ENCODE peak calls at places on chromosomes 13 and 19, in ten cellular contexts. P is left lung, V is WTC11, A is fibroblast of mammary gland, C is foreskin fibroblast, Z is cardiac muscle cell, E is OCI-LY7, O is PC-3, U is heart left ventricle, B is HFF-Myc. N is an unnamed sample.

GRCh38 chr13:28268800-28269223 is 130.5 kb downstream of the PAN3 start:
- DNase-seq in P (no peak), V (no peak), A (no peak), C (no peak), Z (no peak), E (peak), O (no peak), U (no peak), B (no peak), N (peak)

GRCh38 chr19:54254195-54254906 is 2.7 kb downstream of the LILRB5 start:
- DNase-seq in P (no peak), V (no peak), A (no peak), C (no peak), Z (no peak), E (no peak), O (no peak), U (no peak), B (no peak), N (no peak)

GRCh38 chr13:112616586-112617381 is 28.8 kb upstream of the TUBGCP3 start:
- DNase-seq in P (no peak), V (peak), A (peak), C (peak), Z (peak), E (peak), O (peak), U (no peak), B (no peak), N (peak)

GRCh38 chr13:39510296-39510695 is 92.7 kb downstream of the LHFPL6 start:
- DNase-seq in P (no peak), V (no peak), A (no peak), C (no peak), Z (no peak), E (peak), O (no peak), U (no peak), B (no peak), N (peak)

GRCh38 chr13:49086711-49087110 is 111.0 kb downstream of the FNDC3A start:
- DNase-seq in P (no peak), V (no peak), A (peak), C (peak), Z (no peak), E (no peak), O (peak), U (no peak), B (no peak), N (no peak)

GRCh38 chr13:74132768-74133656 is 1.2 kb downstream of the KLF12 start:
- DNase-seq in P (peak), V (peak), A (no peak), C (no peak), Z (peak), E (peak), O (no peak), U (peak), B (no peak), N (no peak)

GRCh38 chr19:38557205-38557799 is 60.5 kb downstream of the MAP4K1 start:
- DNase-seq in P (peak), V (no peak), A (no peak), C (no peak), Z (no peak), E (peak), O (peak), U (no peak), B (no peak), N (peak)

GRCh38 chr19:1780272-1780957 is 27.1 kb downstream of the ONECUT3 start:
- DNase-seq in P (no peak), V (no peak), A (peak), C (peak), Z (no peak), E (peak), O (peak), U (no peak), B (no peak), N (no peak)

GRCh38 chr19:32879741-32880140 is 10.2 kb upstream of the SLC7A9 start:
- DNase-seq in P (no peak), V (no peak), A (no peak), C (no peak), Z (no peak), E (no peak), O (no peak), U (no peak), B (no peak), N (no peak)

GRCh38 chr19:30690935-30691505 is 318.8 kb downstream of the ZNF536 start:
- DNase-seq in P (no peak), V (peak), A (no peak), C (no peak), Z (no peak), E (no peak), O (no peak), U (no peak), B (no peak), N (no peak)

GRCh38 chr13:109271991-109272454 is 514.4 kb downstream of the IRS2 start:
- DNase-seq in P (no peak), V (no peak), A (peak), C (no peak), Z (no peak), E (peak), O (peak), U (no peak), B (no peak), N (no peak)

GRCh38 chr13:80957019-80957650 is 616.2 kb upstream of the SPRY2 start:
- DNase-seq in P (no peak), V (no peak), A (no peak), C (no peak), Z (no peak), E (no peak), O (no peak), U (no peak), B (no peak), N (no peak)

GRCh38 chr19:16202320-16203255 is 4.9 kb downstream of the AP1M1 start:
- DNase-seq in P (no peak), V (no peak), A (peak), C (peak), Z (no peak), E (no peak), O (no peak), U (no peak), B (no peak), N (no peak)

GRCh38 chr13:32225494-32225931 is 89.7 kb downstream of the ZAR1L start:
- DNase-seq in P (no peak), V (no peak), A (peak), C (peak), Z (no peak), E (no peak), O (no peak), U (no peak), B (peak), N (no peak)

GRCh38 chr13:59320021-59320420 is 843.7 kb downstream of the DIAPH3 start:
- DNase-seq in P (no peak), V (no peak), A (no peak), C (no peak), Z (no peak), E (no peak), O (no peak), U (no peak), B (no peak), N (no peak)

GRCh38 chr13:66794340-66795031 is 435.6 kb downstream of the PCDH9 start:
- DNase-seq in P (no peak), V (no peak), A (no peak), C (no peak), Z (no peak), E (peak), O (no peak), U (no peak), B (no peak), N (no peak)

GRCh38 chr19:42232435-42232834 is 10.0 kb downstream of the GSK3A start:
- DNase-seq in P (peak), V (no peak), A (no peak), C (no peak), Z (no peak), E (no peak), O (no peak), U (no peak), B (no peak), N (no peak)

GRCh38 chr13:99217461-99218101 is 16.9 kb downstream of the UBAC2 start:
- DNase-seq in P (peak), V (no peak), A (no peak), C (no peak), Z (no peak), E (no peak), O (no peak), U (no peak), B (no peak), N (no peak)

GRCh38 chr19:42024622-42025111 is 30.6 kb upstream of the ATP1A3 start:
- DNase-seq in P (no peak), V (no peak), A (no peak), C (peak), Z (peak), E (no peak), O (no peak), U (peak), B (no peak), N (no peak)

GRCh38 chr13:50594276-50594970 is 249.1 kb downstream of the DLEU7 start:
- DNase-seq in P (no peak), V (peak), A (no peak), C (no peak), Z (no peak), E (peak), O (no peak), U (no peak), B (no peak), N (peak)

GRCh38 chr19:33376423-33376822 is 2.9 kb downstream of the CEBPG start:
- DNase-seq in P (peak), V (no peak), A (peak), C (peak), Z (no peak), E (no peak), O (peak), U (peak), B (peak), N (no peak)

GRCh38 chr19:30226464-30227070 is 145.6 kb upstream of the ZNF536 start:
- DNase-seq in P (no peak), V (peak), A (no peak), C (no peak), Z (no peak), E (no peak), O (no peak), U (no peak), B (no peak), N (no peak)

GRCh38 chr19:10471909-10472308 is 31.2 kb downstream of the KEAP1 start:
- DNase-seq in P (no peak), V (no peak), A (peak), C (no peak), Z (peak), E (peak), O (peak), U (no peak), B (no peak), N (no peak)

GRCh38 chr19:55484571-55485438 is at the start of gene NAT14:
- DNase-seq in P (peak), V (peak), A (no peak), C (peak), Z (peak), E (peak), O (peak), U (peak), B (no peak), N (no peak)

GRCh38 chr19:58353717-58354477 is 605 bp upstream of the A1BG start:
- DNase-seq in P (no peak), V (no peak), A (no peak), C (no peak), Z (no peak), E (no peak), O (no peak), U (no peak), B (no peak), N (no peak)

GRCh38 chr19:10289836-10290438 is at the start of gene ICAM5:
- DNase-seq in P (peak), V (no peak), A (no peak), C (no peak), Z (peak), E (peak), O (peak), U (no peak), B (no peak), N (no peak)

GRCh38 chr19:39074205-39074692 is 9.9 kb upstream of the ACP7 start:
- DNase-seq in P (no peak), V (no peak), A (no peak), C (no peak), Z (no peak), E (no peak), O (no peak), U (no peak), B (no peak), N (no peak)

GRCh38 chr19:2331601-2332246 is 3.2 kb downstream of the SPPL2B start:
- DNase-seq in P (no peak), V (no peak), A (no peak), C (no peak), Z (no peak), E (peak), O (no peak), U (no peak), B (no peak), N (no peak)

GRCh38 chr13:47067296-47067695 is 170.4 kb upstream of the HTR2A start:
- DNase-seq in P (no peak), V (no peak), A (no peak), C (no peak), Z (no peak), E (no peak), O (no peak), U (no peak), B (no peak), N (no peak)

DNA sequence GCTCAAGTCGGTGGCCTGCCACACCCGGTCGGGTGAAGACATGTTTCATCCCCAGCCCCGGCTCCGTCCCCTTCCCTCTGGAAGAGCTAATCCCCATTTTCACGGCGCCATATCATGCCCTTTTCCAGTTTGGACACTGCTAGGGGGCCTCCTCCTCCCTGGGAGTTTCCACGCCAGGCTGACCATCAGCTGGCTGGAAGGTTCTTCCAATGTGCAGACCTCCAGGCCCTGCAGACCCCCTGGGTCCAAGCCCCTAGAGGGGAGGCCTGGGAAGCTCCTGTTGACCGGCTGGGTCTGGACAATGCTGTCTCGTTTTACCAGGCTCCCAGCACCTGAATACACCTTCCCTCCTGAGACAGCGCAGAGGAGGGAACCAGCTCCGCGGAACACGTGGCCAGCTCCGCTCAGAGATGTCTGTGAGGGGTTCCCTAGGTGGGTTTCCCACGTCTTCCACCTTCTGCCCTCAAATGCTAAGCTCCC is 44.7 kb upstream of the RANBP3 start:
- DNase-seq in P (no peak), V (no peak), A (no peak), C (no peak), Z (no peak), E (no peak), O (no peak), U (no peak), B (no peak), N (no peak)
- TF ChIP-seq CTCF in P (peak), V (peak), A (no peak), C (no peak), Z (no peak), E (peak), O (peak), U (no peak), B (no peak), N (no peak)

DNA sequence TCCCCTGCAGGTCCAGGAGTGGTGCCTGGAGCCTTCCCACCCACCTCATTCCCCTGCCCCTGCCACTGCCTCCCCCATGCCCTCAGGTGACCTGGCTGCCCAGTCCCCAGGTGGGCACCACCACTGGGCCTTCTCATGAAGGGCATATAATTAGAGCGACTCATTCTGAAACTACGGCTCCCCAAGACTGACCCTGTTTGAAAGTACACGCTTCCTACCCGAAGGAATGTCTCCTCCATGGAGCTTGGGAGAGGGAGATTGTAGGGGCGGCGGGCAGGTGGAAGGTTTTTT is 52.6 kb downstream of the GPR12 start:
- DNase-seq in P (no peak), V (no peak), A (no peak), C (no peak), Z (no peak), E (no peak), O (no peak), U (no peak), B (no peak), N (no peak)
- TF ChIP-seq CTCF in P (no peak), V (no peak), A (no peak), C (no peak), Z (no peak), E (peak), O (peak), U (peak), B (no peak), N (no peak)

GRCh38 chr13:100646030-100646673 is 28.4 kb downstream of the TMTC4 start:
- DNase-seq in P (no peak), V (peak), A (peak), C (peak), Z (peak), E (no peak), O (peak), U (no peak), B (no peak), N (no peak)
- TF ChIP-seq CTCF in P (no peak), V (no peak), A (peak), C (peak), Z (peak), E (peak), O (peak), U (no peak), B (peak), N (peak)

GRCh38 chr19:51351266-51351990 is 9.5 kb upstream of the VSIG10L start:
- DNase-seq in P (no peak), V (no peak), A (no peak), C (no peak), Z (no peak), E (no peak), O (no peak), U (no peak), B (no peak), N (no peak)
- TF ChIP-seq CTCF in P (no peak), V (no peak), A (no peak), C (no peak), Z (no peak), E (no peak), O (no peak), U (no peak), B (no peak), N (no peak)

DNA sequence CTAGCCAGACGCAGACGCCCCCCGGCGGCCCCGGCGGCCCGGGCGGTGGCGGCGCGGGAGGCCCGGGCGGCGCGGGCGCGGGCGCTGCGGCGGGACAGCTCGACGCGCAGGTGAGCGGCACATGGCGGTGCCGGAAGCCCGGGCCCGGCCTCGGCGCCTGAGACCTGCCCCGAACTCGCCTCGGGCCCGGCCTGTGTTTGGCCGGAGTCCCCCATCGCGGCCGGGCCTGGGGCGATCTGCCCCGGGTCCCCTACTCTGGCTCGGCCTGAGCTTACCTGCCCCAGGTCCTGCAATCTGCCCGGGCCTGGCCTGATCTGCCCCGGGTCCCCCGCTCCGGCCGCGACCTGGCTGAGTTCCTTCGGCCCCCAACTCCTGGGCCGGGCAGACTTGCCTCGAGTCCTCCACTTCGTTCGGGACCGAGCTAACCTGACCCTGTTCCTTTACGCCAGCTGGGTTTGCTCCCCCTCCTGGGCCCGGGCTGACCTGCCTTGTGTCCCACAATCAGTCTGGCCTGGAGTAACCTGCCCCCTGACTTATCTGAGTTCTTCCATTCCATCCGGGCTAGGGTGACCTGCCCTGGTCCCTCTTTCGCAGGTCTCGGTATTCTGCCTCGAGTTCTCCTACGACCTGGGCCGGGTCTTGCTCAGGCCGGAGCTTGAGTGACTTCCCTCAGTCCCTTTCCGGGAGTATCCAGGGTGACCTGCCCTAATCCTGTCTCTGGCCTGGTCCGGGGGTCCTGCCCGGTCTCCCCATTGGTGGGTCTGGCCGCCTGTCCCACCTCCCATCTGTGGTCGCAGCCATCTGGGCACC is 777 bp downstream of the UPF1 start:
- DNase-seq in P (peak), V (peak), A (peak), C (no peak), Z (peak), E (peak), O (peak), U (no peak), B (no peak), N (no peak)
- TF ChIP-seq CTCF in P (no peak), V (no peak), A (peak), C (peak), Z (peak), E (peak), O (peak), U (no peak), B (no peak), N (peak)

GRCh38 chr13:96041326-96042092 is 11.7 kb downstream of the UGGT2 start:
- DNase-seq in P (no peak), V (no peak), A (no peak), C (no peak), Z (no peak), E (no peak), O (no peak), U (no peak), B (no peak), N (no peak)

GRCh38 chr13:96044238-96044637 is 9.0 kb downstream of the UGGT2 start:
- DNase-seq in P (no peak), V (no peak), A (no peak), C (no peak), Z (no peak), E (no peak), O (no peak), U (no peak), B (no peak), N (no peak)
- TF ChIP-seq CTCF in P (no peak), V (no peak), A (no peak), C (no peak), Z (no peak), E (no peak), O (no peak), U (no peak), B (no peak), N (no peak)

GRCh38 chr19:4012975-4013634 is 5.6 kb downstream of the PIAS4 start:
- DNase-seq in P (no peak), V (no peak), A (no peak), C (no peak), Z (no peak), E (no peak), O (no peak), U (no peak), B (no peak), N (no peak)

GRCh38 chr19:4009990-4010807 is 2.7 kb downstream of the PIAS4 start:
- DNase-seq in P (no peak), V (no peak), A (no peak), C (no peak), Z (no peak), E (no peak), O (no peak), U (no peak), B (no peak), N (no peak)

GRCh38 chr19:4012092-4012974 is 4.8 kb downstream of the PIAS4 start:
- DNase-seq in P (no peak), V (no peak), A (no peak), C (no peak), Z (no peak), E (no peak), O (no peak), U (no peak), B (no peak), N (no peak)

GRCh38 chr19:4007836-4008539 is 452 bp downstream of the PIAS4 start:
- DNase-seq in P (no peak), V (peak), A (no peak), C (no peak), Z (peak), E (peak), O (no peak), U (no peak), B (no peak), N (no peak)

DNA sequence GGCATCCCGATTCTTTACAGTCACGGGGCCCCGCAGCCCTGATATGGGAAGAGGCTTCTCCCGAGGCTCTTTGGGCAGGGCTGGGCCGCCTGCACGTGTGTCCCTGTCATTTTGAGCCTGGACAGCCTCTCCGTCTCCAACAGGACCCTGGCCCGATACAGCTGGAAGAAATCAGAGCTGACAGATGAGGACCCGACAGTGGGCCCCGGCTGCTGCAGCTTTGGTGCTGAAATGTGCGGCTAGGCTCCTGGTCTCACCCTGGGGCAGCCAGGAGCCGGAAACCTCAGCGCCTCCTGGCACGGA is 3.2 kb downstream of the PIAS4 start:
- DNase-seq in P (no peak), V (no peak), A (no peak), C (no peak), Z (peak), E (no peak), O (no peak), U (no peak), B (no peak), N (no peak)
- TF ChIP-seq CTCF in P (no peak), V (no peak), A (no peak), C (no peak), Z (no peak), E (no peak), O (no peak), U (no peak), B (no peak), N (no peak)

GRCh38 chr19:35403116-35403760 is 32.4 kb downstream of the GPR42 start:
- DNase-seq in P (no peak), V (no peak), A (no peak), C (no peak), Z (peak), E (no peak), O (no peak), U (no peak), B (no peak), N (no peak)

GRCh38 chr19:35400773-35401100 is 29.9 kb downstream of the GPR42 start:
- DNase-seq in P (no peak), V (no peak), A (no peak), C (no peak), Z (no peak), E (no peak), O (no peak), U (no peak), B (no peak), N (no peak)

GRCh38 chr19:35398570-35398969 is 27.7 kb downstream of the GPR42 start:
- DNase-seq in P (no peak), V (no peak), A (no peak), C (no peak), Z (no peak), E (no peak), O (no peak), U (no peak), B (no peak), N (no peak)

GRCh38 chr19:35399231-35399630 is 28.4 kb downstream of the GPR42 start:
- DNase-seq in P (no peak), V (no peak), A (no peak), C (no peak), Z (peak), E (no peak), O (no peak), U (no peak), B (no peak), N (no peak)

GRCh38 chr19:35399948-35400772 is 29.3 kb downstream of the GPR42 start:
- DNase-seq in P (no peak), V (no peak), A (no peak), C (no peak), Z (no peak), E (no peak), O (no peak), U (no peak), B (no peak), N (no peak)
- TF ChIP-seq CTCF in P (no peak), V (no peak), A (no peak), C (no peak), Z (no peak), E (no peak), O (no peak), U (no peak), B (no peak), N (no peak)